ENCODE peak calls at places on chromosomes 1 and 21, in six cellular contexts. One of them, this sample, is unnamed.

GRCh38 chr1:53766766-53767409 is 27.9 kb upstream of the GLIS1 start:
- DNase-seq in A549: no peak
- DNase-seq in K562: no peak
- DNase-seq in stomach: no peak
- DNase-seq in ovary: no peak
- DNase-seq in transverse colon: no peak
- DNase-seq in this sample: no peak

GRCh38 chr1:243348331-243348730 is 92.5 kb downstream of the SDCCAG8 start:
- DNase-seq in transverse colon: no peak
- DNase-seq in K562: no peak
- DNase-seq in A549: no peak
- DNase-seq in ovary: no peak
- DNase-seq in stomach: no peak
- DNase-seq in this sample: no peak

GRCh38 chr1:115426271-115426771 is 88.3 kb upstream of the NGF start:
- DNase-seq in ovary: peak; percentile 24
- DNase-seq in stomach: no peak
- DNase-seq in K562: no peak
- DNase-seq in A549: no peak
- DNase-seq in transverse colon: no peak
- DNase-seq in this sample: no peak

GRCh38 chr1:156750932-156751723 is at the start of gene HDGF:
- DNase-seq in transverse colon: peak; percentile 53
- DNase-seq in K562: peak; percentile 64
- DNase-seq in A549: no peak
- DNase-seq in ovary: peak; percentile 71
- DNase-seq in stomach: peak; percentile 48
- DNase-seq in this sample: peak; percentile 93

GRCh38 chr1:25028910-25029599 is 99.0 kb upstream of the RUNX3 start:
- DNase-seq in transverse colon: peak; percentile 23
- DNase-seq in K562: no peak
- DNase-seq in A549: no peak
- DNase-seq in ovary: no peak
- DNase-seq in stomach: no peak
- DNase-seq in this sample: no peak

GRCh38 chr1:206507395-206508129 is at the start of gene RASSF5:
- DNase-seq in K562: peak; percentile 74
- DNase-seq in transverse colon: peak; percentile 86
- DNase-seq in ovary: peak; percentile 57
- DNase-seq in stomach: peak; percentile 95
- DNase-seq in A549: peak; percentile 73
- DNase-seq in this sample: peak; percentile 94

GRCh38 chr1:184210048-184210447 is 158.5 kb downstream of the TSEN15 start:
- DNase-seq in transverse colon: no peak
- DNase-seq in stomach: no peak
- DNase-seq in ovary: no peak
- DNase-seq in K562: no peak
- DNase-seq in A549: no peak
- DNase-seq in this sample: peak; percentile 74

GRCh38 chr1:45442272-45442671 is 48.7 kb downstream of the TESK2 start:
- DNase-seq in K562: no peak
- DNase-seq in transverse colon: no peak
- DNase-seq in ovary: no peak
- DNase-seq in A549: no peak
- DNase-seq in stomach: no peak
- DNase-seq in this sample: no peak

GRCh38 chr1:26027716-26028489 is 6.3 kb downstream of the EXTL1 start:
- DNase-seq in A549: no peak
- DNase-seq in stomach: no peak
- DNase-seq in K562: peak; percentile 57
- DNase-seq in transverse colon: no peak
- DNase-seq in ovary: no peak
- DNase-seq in this sample: no peak

GRCh38 chr1:17904290-17904689 is 149.2 kb downstream of the ACTL8 start:
- DNase-seq in K562: no peak
- DNase-seq in A549: no peak
- DNase-seq in transverse colon: no peak
- DNase-seq in ovary: no peak
- DNase-seq in stomach: peak; percentile 85
- DNase-seq in this sample: no peak

GRCh38 chr1:147723691-147724323 is 36.6 kb downstream of the GJA5 start:
- DNase-seq in ovary: no peak
- DNase-seq in transverse colon: peak; percentile 14
- DNase-seq in stomach: no peak
- DNase-seq in K562: peak; percentile 12
- DNase-seq in A549: peak; percentile 13
- DNase-seq in this sample: no peak

GRCh38 chr1:232547938-232548484 is 81.9 kb downstream of the SIPA1L2 start:
- DNase-seq in stomach: no peak
- DNase-seq in ovary: no peak
- DNase-seq in A549: no peak
- DNase-seq in transverse colon: no peak
- DNase-seq in K562: no peak
- DNase-seq in this sample: no peak

GRCh38 chr21:33940846-33941245 is 25.2 kb upstream of the ATP5PO start:
- DNase-seq in ovary: no peak
- DNase-seq in A549: no peak
- DNase-seq in K562: no peak
- DNase-seq in transverse colon: no peak
- DNase-seq in stomach: no peak
- DNase-seq in this sample: no peak

GRCh38 chr1:55580845-55581332 is 365.7 kb upstream of the USP24 start:
- DNase-seq in ovary: peak; percentile 44
- DNase-seq in transverse colon: no peak
- DNase-seq in K562: no peak
- DNase-seq in stomach: no peak
- DNase-seq in A549: no peak
- DNase-seq in this sample: peak; percentile 64
- TF ChIP-seq EP300 in ovary: peak; percentile 49
- TF ChIP-seq EP300 in transverse colon: peak; percentile 3
- TF ChIP-seq EP300 in K562: no peak
- TF ChIP-seq EP300 in stomach: no peak
- TF ChIP-seq EP300 in A549: no peak
- TF ChIP-seq EP300 in this sample: no peak

GRCh38 chr1:195173753-195174152 is 1434.5 kb downstream of the KCNT2 start:
- DNase-seq in stomach: no peak
- DNase-seq in transverse colon: no peak
- DNase-seq in A549: no peak
- DNase-seq in ovary: no peak
- DNase-seq in K562: no peak
- DNase-seq in this sample: no peak
- TF ChIP-seq CTCF in stomach: no peak
- TF ChIP-seq CTCF in transverse colon: no peak
- TF ChIP-seq CTCF in A549: no peak
- TF ChIP-seq CTCF in ovary: no peak
- TF ChIP-seq CTCF in K562: no peak
- TF ChIP-seq CTCF in this sample: no peak

GRCh38 chr1:12615916-12616708 is 1.9 kb downstream of the DHRS3 start:
- DNase-seq in stomach: peak; percentile 85
- DNase-seq in K562: peak; percentile 61
- DNase-seq in ovary: no peak
- DNase-seq in transverse colon: peak; percentile 63
- DNase-seq in A549: no peak
- DNase-seq in this sample: no peak

GRCh38 chr1:12614402-12615165 is 3.4 kb downstream of the DHRS3 start:
- DNase-seq in transverse colon: no peak
- DNase-seq in A549: no peak
- DNase-seq in stomach: no peak
- DNase-seq in K562: no peak
- DNase-seq in ovary: no peak
- DNase-seq in this sample: no peak

GRCh38 chr1:12615166-12615915 is 2.7 kb downstream of the DHRS3 start:
- DNase-seq in A549: no peak
- DNase-seq in stomach: no peak
- DNase-seq in ovary: no peak
- DNase-seq in K562: no peak
- DNase-seq in transverse colon: no peak
- DNase-seq in this sample: no peak

GRCh38 chr1:12610305-12610935 is 7.6 kb downstream of the DHRS3 start:
- DNase-seq in transverse colon: no peak
- DNase-seq in K562: no peak
- DNase-seq in A549: no peak
- DNase-seq in stomach: no peak
- DNase-seq in ovary: no peak
- DNase-seq in this sample: no peak

GRCh38 chr1:12613180-12613579 is 4.8 kb downstream of the DHRS3 start:
- DNase-seq in A549: no peak
- DNase-seq in transverse colon: no peak
- DNase-seq in stomach: no peak
- DNase-seq in ovary: no peak
- DNase-seq in K562: no peak
- DNase-seq in this sample: no peak
- TF ChIP-seq POLR2A in A549: no peak
- TF ChIP-seq POLR2A in transverse colon: no peak
- TF ChIP-seq POLR2A in stomach: no peak
- TF ChIP-seq POLR2A in ovary: no peak
- TF ChIP-seq POLR2A in K562: no peak
- TF ChIP-seq POLR2A in this sample: no peak

GRCh38 chr1:234773936-234774677 is 164.1 kb upstream of the IRF2BP2 start:
- DNase-seq in stomach: peak; percentile 13
- DNase-seq in transverse colon: no peak
- DNase-seq in A549: no peak
- DNase-seq in K562: no peak
- DNase-seq in ovary: no peak
- DNase-seq in this sample: no peak

GRCh38 chr1:234771642-234772344 is 161.8 kb upstream of the IRF2BP2 start:
- DNase-seq in K562: no peak
- DNase-seq in ovary: no peak
- DNase-seq in A549: no peak
- DNase-seq in transverse colon: no peak
- DNase-seq in stomach: peak; percentile 16
- DNase-seq in this sample: no peak

GRCh38 chr1:234770031-234770795 is 160.2 kb upstream of the IRF2BP2 start:
- DNase-seq in transverse colon: no peak
- DNase-seq in ovary: no peak
- DNase-seq in A549: no peak
- DNase-seq in stomach: no peak
- DNase-seq in K562: no peak
- DNase-seq in this sample: no peak

GRCh38 chr1:234770924-234771540 is 161.1 kb upstream of the IRF2BP2 start:
- DNase-seq in K562: no peak
- DNase-seq in ovary: no peak
- DNase-seq in stomach: no peak
- DNase-seq in transverse colon: no peak
- DNase-seq in A549: no peak
- DNase-seq in this sample: no peak

GRCh38 chr1:234772345-234773147 is 162.6 kb upstream of the IRF2BP2 start:
- DNase-seq in transverse colon: peak; percentile 80
- DNase-seq in ovary: peak; percentile 29
- DNase-seq in K562: peak; percentile 64
- DNase-seq in stomach: peak; percentile 65
- DNase-seq in A549: peak; percentile 98
- DNase-seq in this sample: no peak
- TF ChIP-seq EP300 in transverse colon: peak; percentile 37
- TF ChIP-seq EP300 in ovary: no peak
- TF ChIP-seq EP300 in K562: peak; percentile 51
- TF ChIP-seq EP300 in stomach: no peak
- TF ChIP-seq EP300 in A549: peak; percentile 86
- TF ChIP-seq EP300 in this sample: no peak

DNA sequence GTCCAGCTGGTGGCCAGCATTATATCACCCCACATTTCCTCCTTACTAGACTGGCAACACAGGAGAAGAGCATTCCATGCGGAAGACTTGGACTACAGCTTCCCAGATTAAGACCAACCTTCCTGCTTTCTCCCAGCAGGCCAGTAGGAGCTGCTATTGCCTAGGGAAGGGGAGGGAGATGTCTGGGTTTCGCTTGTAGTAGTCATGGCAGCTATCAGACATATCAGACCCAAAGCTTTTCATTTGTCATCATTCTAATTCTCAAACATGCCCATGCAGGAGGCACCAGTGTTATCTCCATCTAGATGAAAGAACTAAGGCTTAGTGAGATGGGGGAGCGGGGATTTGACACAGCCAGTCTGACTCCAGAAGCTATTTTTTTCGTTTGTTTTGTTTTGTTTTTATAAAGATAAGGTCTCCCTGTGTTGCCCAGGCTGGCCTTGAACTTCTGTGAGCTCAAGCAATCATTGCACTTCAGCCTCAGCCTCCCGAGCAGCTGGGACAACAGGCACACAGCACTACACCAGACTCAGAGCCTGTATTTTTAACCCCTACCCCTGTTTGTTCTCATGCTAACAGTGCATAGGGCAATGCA is 4.5 kb downstream of the PLA2G2A start:
- DNase-seq in stomach: peak; percentile 45
- DNase-seq in ovary: peak; percentile 75
- DNase-seq in K562: peak; percentile 64
- DNase-seq in A549: peak; percentile 55
- DNase-seq in transverse colon: peak; percentile 61
- DNase-seq in this sample: no peak
- TF ChIP-seq CTCF in stomach: peak; percentile 78
- TF ChIP-seq CTCF in ovary: peak; percentile 85
- TF ChIP-seq CTCF in K562: peak; percentile 96
- TF ChIP-seq CTCF in A549: peak; percentile 57
- TF ChIP-seq CTCF in transverse colon: peak; percentile 72
- TF ChIP-seq CTCF in this sample: peak; percentile 81

DNA sequence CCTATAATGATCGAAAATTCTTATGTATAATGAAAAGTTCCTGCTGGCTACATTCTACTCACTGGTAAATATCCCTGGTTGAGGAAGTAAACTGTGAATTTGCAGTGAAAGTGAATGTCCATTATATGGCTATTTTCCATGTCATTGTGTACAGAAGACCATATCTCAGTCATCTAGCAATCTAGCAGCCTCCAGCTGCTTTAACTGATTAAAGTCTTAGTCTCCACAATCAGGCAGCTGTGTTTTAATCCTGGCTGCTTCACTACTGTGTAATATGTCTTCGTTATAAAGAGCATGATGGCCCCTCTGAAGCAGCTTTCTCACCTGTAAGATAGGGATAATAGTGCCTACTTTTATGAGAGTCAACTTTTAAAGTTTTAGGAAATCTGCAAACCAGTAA is 11.4 kb downstream of the CLCA2 start:
- DNase-seq in transverse colon: no peak
- DNase-seq in A549: no peak
- DNase-seq in K562: no peak
- DNase-seq in ovary: no peak
- DNase-seq in stomach: no peak
- DNase-seq in this sample: no peak
- TF ChIP-seq POLR2A in transverse colon: no peak
- TF ChIP-seq POLR2A in A549: no peak
- TF ChIP-seq POLR2A in K562: no peak
- TF ChIP-seq POLR2A in ovary: no peak
- TF ChIP-seq POLR2A in stomach: no peak
- TF ChIP-seq POLR2A in this sample: no peak

This sample was measured in esophagus muscularis mucosa.